ENCODE peak calls at places on chromosomes 7 and 10, in four cellular contexts. One of them, this sample, is unnamed.

GRCh38 chr7:1122832-1123501 is 35.1 kb downstream of the GPER1 start:
- DNase-seq in IMR-90: no peak
- DNase-seq in endothelial cell of umbilical vein: no peak
- DNase-seq in K562: no peak
- DNase-seq in this sample: no peak

GRCh38 chr7:137818036-137818435 is 28.7 kb downstream of the DGKI start:
- DNase-seq in IMR-90: peak; percentile 67
- DNase-seq in endothelial cell of umbilical vein: no peak
- DNase-seq in K562: no peak
- DNase-seq in this sample: no peak

GRCh38 chr10:31956200-31956946 is 27.7 kb upstream of the ARHGAP12 start:
- DNase-seq in IMR-90: no peak
- DNase-seq in endothelial cell of umbilical vein: peak; percentile 47
- DNase-seq in K562: no peak
- DNase-seq in this sample: no peak

GRCh38 chr7:144006029-144006428 is 5.9 kb downstream of the OR6B1 start:
- DNase-seq in IMR-90: no peak
- DNase-seq in endothelial cell of umbilical vein: no peak
- DNase-seq in K562: no peak
- DNase-seq in this sample: no peak

GRCh38 chr10:108638225-108638624 is 1285.1 kb downstream of the XPNPEP1 start:
- DNase-seq in IMR-90: no peak
- DNase-seq in endothelial cell of umbilical vein: no peak
- DNase-seq in K562: no peak
- DNase-seq in this sample: no peak

GRCh38 chr7:141312828-141313521 is 238.2 kb upstream of the AGK start:
- DNase-seq in IMR-90: no peak
- DNase-seq in endothelial cell of umbilical vein: no peak
- DNase-seq in K562: no peak
- DNase-seq in this sample: no peak

GRCh38 chr7:39595102-39595620 is 28.2 kb upstream of the RALA start:
- DNase-seq in IMR-90: peak; percentile 50
- DNase-seq in endothelial cell of umbilical vein: peak; percentile 97
- DNase-seq in K562: no peak
- DNase-seq in this sample: no peak

GRCh38 chr7:92737706-92738105 is 98.7 kb downstream of the CDK6 start:
- DNase-seq in IMR-90: no peak
- DNase-seq in endothelial cell of umbilical vein: no peak
- DNase-seq in K562: no peak
- DNase-seq in this sample: no peak

GRCh38 chr10:108850138-108850854 is 1073.0 kb downstream of the XPNPEP1 start:
- DNase-seq in IMR-90: no peak
- DNase-seq in endothelial cell of umbilical vein: no peak
- DNase-seq in K562: no peak
- DNase-seq in this sample: no peak

GRCh38 chr10:103929396-103929921 is 11.5 kb upstream of the STN1 start:
- DNase-seq in IMR-90: no peak
- DNase-seq in endothelial cell of umbilical vein: no peak
- DNase-seq in K562: no peak
- DNase-seq in this sample: no peak

GRCh38 chr10:103930881-103931280 is 12.9 kb upstream of the STN1 start:
- DNase-seq in IMR-90: no peak
- DNase-seq in endothelial cell of umbilical vein: no peak
- DNase-seq in K562: no peak
- DNase-seq in this sample: no peak

GRCh38 chr10:103930449-103930848 is 12.5 kb upstream of the STN1 start:
- DNase-seq in IMR-90: no peak
- DNase-seq in endothelial cell of umbilical vein: no peak
- DNase-seq in K562: no peak
- DNase-seq in this sample: no peak

GRCh38 chr10:103926722-103927319 is 8.8 kb upstream of the STN1 start:
- DNase-seq in IMR-90: no peak
- DNase-seq in endothelial cell of umbilical vein: no peak
- DNase-seq in K562: no peak
- DNase-seq in this sample: no peak

GRCh38 chr10:103928784-103929183 is 10.8 kb upstream of the STN1 start:
- DNase-seq in IMR-90: no peak
- DNase-seq in endothelial cell of umbilical vein: no peak
- DNase-seq in K562: no peak
- DNase-seq in this sample: no peak
- H3K9me1 ChIP-seq in IMR-90: no peaks in the 10 kb centered on the region
- H3K9me1 ChIP-seq in endothelial cell of umbilical vein: no peaks in the 10 kb centered on the region
- H3K9me1 ChIP-seq in K562: no peaks in the 10 kb centered on the region
- H3K9me1 ChIP-seq in this sample: peaks cover 2% of the 10 kb centered on the region

DNA sequence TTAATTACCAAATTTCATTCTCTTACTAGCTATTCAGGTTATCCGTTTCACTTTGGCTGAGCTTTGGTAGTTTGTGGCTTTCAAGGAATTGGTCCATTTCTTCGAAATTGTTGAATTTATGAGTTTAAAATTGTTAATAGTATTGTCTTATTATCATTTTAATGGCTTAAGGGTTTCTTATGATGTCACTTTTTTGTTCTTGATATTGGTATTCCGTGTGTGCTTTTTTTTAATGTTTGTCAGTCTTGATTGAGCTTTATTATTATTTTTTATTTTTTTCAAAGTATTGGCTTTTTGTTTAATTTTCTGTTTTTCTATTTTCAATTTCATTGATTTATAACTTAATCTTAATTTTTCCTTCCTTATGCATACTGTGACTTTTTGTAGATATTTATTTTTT is 25.9 kb downstream of the FRG2B start:
- DNase-seq in IMR-90: no peak
- DNase-seq in endothelial cell of umbilical vein: no peak
- DNase-seq in K562: no peak
- DNase-seq in this sample: no peak
- H3K9me1 ChIP-seq in IMR-90: no peaks in the 10 kb centered on the region
- H3K9me1 ChIP-seq in endothelial cell of umbilical vein: no peaks in the 10 kb centered on the region
- H3K9me1 ChIP-seq in K562: no peaks in the 10 kb centered on the region
- H3K9me1 ChIP-seq in this sample: no peaks in the 10 kb centered on the region

DNA sequence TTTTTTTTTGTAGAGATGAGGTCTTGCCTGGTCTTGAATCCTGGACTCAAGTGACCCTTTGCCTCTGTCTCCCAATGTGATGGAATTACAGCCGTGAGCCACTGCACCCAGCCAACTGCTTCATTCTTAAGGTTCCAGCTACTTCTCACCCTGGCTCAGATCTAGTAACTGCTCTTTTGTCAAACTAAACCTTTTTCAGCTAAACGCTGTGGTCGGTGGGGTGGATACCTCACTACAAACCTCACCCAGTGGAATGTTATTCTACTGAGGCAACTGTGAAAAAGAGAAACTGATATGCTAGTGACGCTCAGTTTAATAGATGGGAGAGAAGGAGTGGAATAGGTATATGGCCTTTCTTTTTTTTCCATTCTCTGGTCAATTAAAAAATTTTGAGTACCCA is 1.7 kb upstream of the MRLN start:
- DNase-seq in IMR-90: no peak
- DNase-seq in endothelial cell of umbilical vein: no peak
- DNase-seq in K562: no peak
- DNase-seq in this sample: no peak
- H3K9me1 ChIP-seq in IMR-90: no peaks in the 10 kb centered on the region
- H3K9me1 ChIP-seq in endothelial cell of umbilical vein: no peaks in the 10 kb centered on the region
- H3K9me1 ChIP-seq in K562: no peaks in the 10 kb centered on the region
- H3K9me1 ChIP-seq in this sample: no peaks in the 10 kb centered on the region

GRCh38 chr10:14574885-14575284 is 199.8 kb downstream of the FAM107B start:
- DNase-seq in IMR-90: no peak
- DNase-seq in endothelial cell of umbilical vein: no peak
- DNase-seq in K562: no peak
- DNase-seq in this sample: no peak

GRCh38 chr10:14574291-14574690 is 200.4 kb downstream of the FAM107B start:
- DNase-seq in IMR-90: no peak
- DNase-seq in endothelial cell of umbilical vein: no peak
- DNase-seq in K562: no peak
- DNase-seq in this sample: no peak

GRCh38 chr10:14571866-14572507 is 202.7 kb downstream of the FAM107B start:
- DNase-seq in IMR-90: peak; percentile 59
- DNase-seq in endothelial cell of umbilical vein: peak; percentile 87
- DNase-seq in K562: no peak
- DNase-seq in this sample: no peak

GRCh38 chr10:14570800-14571199 is 203.9 kb downstream of the FAM107B start:
- DNase-seq in IMR-90: no peak
- DNase-seq in endothelial cell of umbilical vein: no peak
- DNase-seq in K562: no peak
- DNase-seq in this sample: no peak

DNA sequence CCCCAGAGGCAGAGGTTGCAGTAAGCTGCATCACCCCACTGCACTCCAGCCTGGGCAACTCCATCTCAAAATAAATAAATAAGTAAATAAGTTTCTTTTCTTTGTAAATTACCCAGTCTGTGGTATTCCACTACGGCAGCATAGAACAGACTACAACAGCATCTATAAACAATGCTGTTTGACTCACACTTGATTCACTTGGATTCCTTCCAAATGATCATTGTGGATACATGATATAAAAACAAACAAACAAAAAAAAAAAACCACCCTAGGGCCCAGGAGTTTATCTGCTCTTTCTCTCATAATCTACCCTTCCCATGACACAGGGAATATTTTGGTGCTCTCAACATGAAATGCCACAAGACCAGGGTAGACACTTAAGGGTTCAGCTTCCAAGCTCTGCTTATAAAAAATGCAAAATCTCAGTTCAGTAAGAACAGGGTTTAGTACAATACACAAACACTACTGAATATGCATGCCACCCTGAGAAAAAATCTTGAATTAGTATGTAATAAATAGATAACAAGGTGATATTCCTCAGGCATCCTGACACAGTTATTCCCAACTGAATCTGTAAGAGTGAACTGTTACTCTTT is 200.9 kb downstream of the FAM107B start:
- DNase-seq in IMR-90: peak; percentile 82
- DNase-seq in endothelial cell of umbilical vein: peak; percentile 87
- DNase-seq in K562: no peak
- DNase-seq in this sample: no peak
- H3K9me1 ChIP-seq in IMR-90: peaks cover 39% of the 10 kb centered on the region
- H3K9me1 ChIP-seq in endothelial cell of umbilical vein: no peaks in the 10 kb centered on the region
- H3K9me1 ChIP-seq in K562: no peaks in the 10 kb centered on the region
- H3K9me1 ChIP-seq in this sample: peaks cover 2% of the 10 kb centered on the region

This sample was measured in keratinocyte.